ENCODE peak calls at places on chromosomes 16 and 17, in six cellular contexts. I is fibroblast of the aortic adventitia; K is gastrocnemius medialis; U is CD4-positive, alpha-beta T cell; E is body of pancreas; D is thoracic aorta. H is an unnamed sample.

GRCh38 chr17:82458885-82459424 is 414 bp downstream of the NARF start:
- DNase-seq in E (no peak), U (no peak), K (no peak), D (no peak), I (no peak), H (no peak)

GRCh38 chr17:36851230-36851629 is 86.0 kb upstream of the LHX1 start:
- DNase-seq in U (no peak), E (no peak), K (no peak), D (no peak), I (no peak), H (no peak)

GRCh38 chr17:64178011-64178825 is 48.3 kb upstream of the ERN1 start:
- DNase-seq in K (peak), E (no peak), D (no peak), I (no peak), U (no peak), H (no peak)

GRCh38 chr17:4986403-4986802 is 1.1 kb downstream of the CAMTA2 start:
- DNase-seq in I (no peak), U (no peak), E (no peak), K (no peak), D (no peak), H (no peak)

GRCh38 chr17:76993636-76994035 is 125.4 kb downstream of the MGAT5B start:
- DNase-seq in U (no peak), D (no peak), E (no peak), K (no peak), I (no peak), H (no peak)

GRCh38 chr17:17503566-17504130 is 7.5 kb upstream of the RASD1 start:
- DNase-seq in K (peak), I (peak), E (no peak), U (no peak), D (no peak), H (no peak)

GRCh38 chr17:74815671-74816370 is 39.7 kb upstream of the NAT9 start:
- DNase-seq in E (no peak), K (no peak), D (no peak), I (no peak), U (no peak), H (no peak)

GRCh38 chr16:6643083-6643686 is 689.5 kb upstream of the RBFOX1 start:
- DNase-seq in E (peak), K (no peak), I (peak), U (no peak), D (no peak), H (peak)

GRCh38 chr16:66539628-66540469 is 10.1 kb downstream of the TK2 start:
- DNase-seq in K (no peak), U (no peak), E (no peak), I (no peak), D (no peak), H (no peak)

GRCh38 chr16:47475786-47476185 is 14.7 kb downstream of the PHKB start:
- DNase-seq in E (no peak), D (no peak), K (peak), I (no peak), U (no peak), H (no peak)

GRCh38 chr17:67784364-67785121 is 40.8 kb upstream of the BPTF start:
- DNase-seq in D (no peak), E (no peak), K (no peak), U (no peak), I (peak), H (no peak)

GRCh38 chr17:67785122-67785477 is 40.2 kb upstream of the BPTF start:
- DNase-seq in E (no peak), U (no peak), I (no peak), K (no peak), D (no peak), H (no peak)

DNA sequence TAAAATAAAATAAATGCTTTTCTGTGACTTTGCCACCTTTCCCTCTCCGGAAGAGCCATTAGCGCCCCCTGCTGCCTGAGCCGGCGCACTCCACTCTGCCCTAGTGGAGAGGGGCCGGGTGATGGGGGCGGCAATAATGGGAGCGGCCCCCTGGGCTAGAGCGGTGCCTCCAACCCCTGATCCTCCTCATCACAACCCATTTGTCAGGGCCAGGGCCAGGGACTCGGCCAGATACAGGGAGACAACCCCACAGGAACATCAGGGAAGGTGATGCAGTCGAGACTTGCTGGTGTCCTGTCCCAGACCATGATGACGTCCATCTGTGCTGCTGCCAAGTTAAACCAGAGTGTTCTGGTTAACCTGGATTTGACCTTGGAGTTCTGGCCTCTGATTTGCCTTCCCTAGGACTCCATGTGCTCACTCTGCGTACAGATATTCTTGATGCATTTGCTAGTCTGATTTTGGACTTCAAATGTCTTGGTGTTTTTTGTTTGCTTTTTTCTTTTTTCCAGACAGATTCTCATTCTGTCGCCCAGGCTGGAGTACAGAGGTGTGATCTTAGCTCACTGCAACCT is 46.1 kb upstream of the BPTF start:
- DNase-seq in U (no peak), D (no peak), E (peak), K (no peak), I (peak), H (no peak)
- TF ChIP-seq CTCF in U (no peak), D (no peak), E (peak), K (peak), I (peak), H (no peak)

DNA sequence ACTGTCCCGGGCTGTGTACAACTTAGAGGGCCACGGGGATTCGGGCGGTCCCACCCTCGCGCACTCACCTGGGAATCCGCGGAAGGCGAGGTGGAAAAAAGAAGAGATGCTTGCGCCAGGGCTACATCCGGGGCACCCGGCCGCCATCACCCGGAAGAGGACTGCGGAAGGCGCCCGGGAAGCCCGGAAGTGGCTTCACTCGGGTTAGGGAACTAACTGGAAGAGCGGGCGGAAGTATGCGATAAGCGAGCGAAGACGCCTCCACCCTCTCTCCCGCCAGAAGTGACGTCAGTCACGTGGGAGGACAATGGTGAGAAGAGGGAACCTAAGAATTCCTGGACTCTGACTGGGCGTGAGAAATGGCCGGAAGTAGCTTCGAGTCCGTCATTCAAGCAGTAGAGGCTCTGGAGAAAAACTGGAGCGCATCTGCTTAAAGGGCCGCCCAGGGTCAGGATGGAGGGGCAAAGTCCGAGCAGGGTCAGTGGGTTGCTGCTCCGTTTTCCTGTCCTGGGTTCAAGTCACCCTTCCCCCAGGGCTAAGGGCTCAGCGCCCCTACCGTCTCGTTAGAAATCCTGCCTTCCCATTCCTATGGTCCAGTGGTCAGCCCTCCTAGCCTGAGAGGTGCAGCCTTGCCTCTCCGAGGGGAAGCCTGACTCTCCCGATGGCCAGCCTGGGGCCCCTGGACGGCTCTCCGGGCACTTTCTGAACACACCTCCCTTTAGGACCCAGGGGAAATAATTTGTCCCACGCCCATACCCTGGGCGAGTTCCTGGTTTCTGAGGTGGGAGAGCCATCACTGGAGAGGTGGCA is at the start of gene CD2BP2:
- DNase-seq in E (peak), D (peak), I (peak), U (peak), K (peak), H (peak)
- TF ChIP-seq CTCF in E (no peak), D (no peak), I (peak), U (no peak), K (no peak), H (no peak)

GRCh38 chr17:46154151-46154816 is 38.9 kb downstream of the KANSL1 start:
- DNase-seq in K (no peak), I (no peak), U (no peak), D (no peak), E (no peak), H (no peak)

GRCh38 chr17:46148247-46148646 is 45.0 kb downstream of the KANSL1 start:
- DNase-seq in K (no peak), I (no peak), D (no peak), E (no peak), U (no peak), H (no peak)

GRCh38 chr17:46150216-46150963 is 42.8 kb downstream of the KANSL1 start:
- DNase-seq in I (no peak), U (no peak), E (no peak), K (no peak), D (no peak), H (no peak)

GRCh38 chr17:46152423-46152822 is 40.8 kb downstream of the KANSL1 start:
- DNase-seq in E (no peak), I (no peak), D (no peak), K (no peak), U (no peak), H (no peak)

DNA sequence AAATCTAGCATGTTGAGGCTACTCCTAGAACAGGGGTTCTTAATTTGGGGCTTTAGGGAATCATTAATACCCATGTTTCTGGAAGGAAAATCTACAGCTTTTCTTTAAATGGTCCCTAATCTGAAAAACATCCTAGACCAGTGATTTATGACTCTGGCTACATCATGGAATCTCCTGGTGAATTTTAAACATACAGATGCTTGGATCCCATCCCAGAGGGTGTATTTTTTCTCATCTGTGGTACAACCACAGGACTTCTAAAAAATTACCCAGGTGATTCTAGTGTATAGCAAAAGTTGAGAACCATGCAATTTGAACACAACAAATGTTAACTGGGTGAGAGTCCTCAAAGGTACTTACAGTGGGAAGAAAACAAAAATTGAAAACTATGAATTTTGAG is 41.5 kb downstream of the KANSL1 start:
- DNase-seq in I (peak), D (no peak), U (no peak), E (no peak), K (no peak), H (no peak)
- TF ChIP-seq CTCF in I (no peak), D (no peak), U (no peak), E (no peak), K (no peak), H (no peak)

DNA sequence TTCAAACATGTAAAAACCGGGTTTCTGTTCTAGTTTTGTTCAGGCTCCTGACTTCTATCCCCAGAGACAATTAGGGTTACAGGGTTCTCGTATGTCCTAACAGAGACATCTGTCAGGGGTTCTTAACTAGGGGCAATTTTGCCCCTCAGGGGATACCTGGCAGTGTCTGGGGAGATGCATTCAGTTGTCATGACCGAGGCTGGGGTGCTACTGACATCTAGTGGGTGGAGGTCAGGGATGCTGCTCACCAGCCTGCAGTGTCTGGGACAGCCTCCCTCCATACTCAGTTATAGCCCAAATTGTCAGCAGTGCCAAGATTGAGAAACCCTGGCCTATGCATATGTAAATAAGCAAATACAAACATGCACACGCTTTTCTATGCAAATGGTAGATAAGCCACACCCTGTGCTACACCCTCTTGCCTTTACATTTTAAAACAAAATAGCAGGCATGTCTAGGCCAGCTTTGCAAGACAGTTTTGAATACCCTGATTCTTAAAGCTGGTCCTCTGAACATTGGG is 37.4 kb downstream of the CLEC16A start:
- DNase-seq in U (no peak), K (no peak), E (no peak), D (no peak), I (no peak), H (no peak)
- TF ChIP-seq CTCF in U (no peak), K (no peak), E (no peak), D (no peak), I (peak), H (no peak)